ENCODE peak calls at places on chromosomes 12 and 14, in ten cellular contexts. X is body of pancreas, E is Peyer's patch, I is IMR-90, Y is HCT116, M is K562, U is tibial nerve, T is transverse colon, D is sigmoid colon, O is stomach. K is an unnamed sample.
A peak's percentile ranks its signal among the peaks of the same experiment; 100 is the strongest.

GRCh38 chr12:44847888-44848770 is 28.0 kb downstream of the NELL2 start:
- DNase-seq in U (no peak), M (no peak), E (no peak), D (no peak), I (no peak), T (peak; percentile 17), Y (no peak), X (no peak), O (no peak), K (no peak)

GRCh38 chr14:63342381-63342780 is 23.6 kb upstream of the GPHB5 start:
- DNase-seq in I (peak; percentile 2), E (no peak), X (no peak), Y (no peak), U (no peak), M (no peak), O (no peak), T (no peak), D (no peak), K (no peak)

GRCh38 chr12:130953783-130954543 is at the start of gene ADGRD1:
- DNase-seq in X (peak; percentile 60), Y (no peak), M (no peak), E (no peak), D (peak; percentile 93), I (peak; percentile 3), U (peak; percentile 80), T (peak; percentile 45), O (peak; percentile 49), K (peak; percentile 37)

GRCh38 chr12:116604883-116605641 is 45.9 kb downstream of the MAP1LC3B2 start:
- DNase-seq in Y (no peak), E (no peak), T (no peak), U (no peak), D (no peak), O (no peak), I (no peak), X (no peak), M (no peak), K (no peak)

GRCh38 chr12:54306925-54307731 is 6.3 kb upstream of the NFE2 start:
- DNase-seq in M (peak; percentile 91), D (peak; percentile 76), Y (peak; percentile 78), T (peak; percentile 95), U (peak; percentile 60), O (peak; percentile 93), I (no peak), E (peak; percentile 91), X (peak; percentile 52), K (peak; percentile 85)

GRCh38 chr12:102061096-102061555 is 665 bp downstream of the WASHC3 start:
- DNase-seq in O (no peak), E (no peak), U (no peak), T (no peak), Y (no peak), X (no peak), M (no peak), D (no peak), I (peak; percentile 1), K (no peak)

GRCh38 chr12:19643635-19644034 is 204.3 kb downstream of the AEBP2 start:
- DNase-seq in I (peak; percentile 68), T (no peak), D (no peak), X (no peak), E (no peak), Y (peak; percentile 39), U (no peak), M (no peak), O (no peak), K (peak; percentile 49)

GRCh38 chr14:24078146-24078545 is 6.8 kb downstream of the CPNE6 start:
- DNase-seq in E (no peak), T (no peak), Y (no peak), U (no peak), X (no peak), D (no peak), M (no peak), O (no peak), I (no peak), K (no peak)

GRCh38 chr12:48958049-48958388 is 732 bp upstream of the ARF3 start:
- DNase-seq in I (no peak), U (no peak), Y (no peak), O (no peak), M (no peak), X (no peak), D (no peak), E (no peak), T (no peak), K (no peak)

GRCh38 chr12:48956279-48957140 is 777 bp downstream of the ARF3 start:
- DNase-seq in E (peak; percentile 81), M (peak; percentile 87), T (peak; percentile 84), I (peak; percentile 97), O (peak; percentile 59), X (peak; percentile 61), Y (peak; percentile 93), U (peak; percentile 57), D (peak; percentile 94), K (peak; percentile 95)

GRCh38 chr12:48954061-48954460 is 3.2 kb downstream of the ARF3 start:
- DNase-seq in Y (no peak), I (no peak), E (no peak), T (no peak), M (no peak), U (no peak), O (no peak), D (no peak), X (no peak), K (no peak)

GRCh38 chr12:48954781-48955501 is 2.3 kb downstream of the ARF3 start:
- DNase-seq in M (no peak), Y (no peak), I (no peak), D (no peak), O (no peak), U (no peak), X (no peak), E (no peak), T (no peak), K (no peak)

DNA sequence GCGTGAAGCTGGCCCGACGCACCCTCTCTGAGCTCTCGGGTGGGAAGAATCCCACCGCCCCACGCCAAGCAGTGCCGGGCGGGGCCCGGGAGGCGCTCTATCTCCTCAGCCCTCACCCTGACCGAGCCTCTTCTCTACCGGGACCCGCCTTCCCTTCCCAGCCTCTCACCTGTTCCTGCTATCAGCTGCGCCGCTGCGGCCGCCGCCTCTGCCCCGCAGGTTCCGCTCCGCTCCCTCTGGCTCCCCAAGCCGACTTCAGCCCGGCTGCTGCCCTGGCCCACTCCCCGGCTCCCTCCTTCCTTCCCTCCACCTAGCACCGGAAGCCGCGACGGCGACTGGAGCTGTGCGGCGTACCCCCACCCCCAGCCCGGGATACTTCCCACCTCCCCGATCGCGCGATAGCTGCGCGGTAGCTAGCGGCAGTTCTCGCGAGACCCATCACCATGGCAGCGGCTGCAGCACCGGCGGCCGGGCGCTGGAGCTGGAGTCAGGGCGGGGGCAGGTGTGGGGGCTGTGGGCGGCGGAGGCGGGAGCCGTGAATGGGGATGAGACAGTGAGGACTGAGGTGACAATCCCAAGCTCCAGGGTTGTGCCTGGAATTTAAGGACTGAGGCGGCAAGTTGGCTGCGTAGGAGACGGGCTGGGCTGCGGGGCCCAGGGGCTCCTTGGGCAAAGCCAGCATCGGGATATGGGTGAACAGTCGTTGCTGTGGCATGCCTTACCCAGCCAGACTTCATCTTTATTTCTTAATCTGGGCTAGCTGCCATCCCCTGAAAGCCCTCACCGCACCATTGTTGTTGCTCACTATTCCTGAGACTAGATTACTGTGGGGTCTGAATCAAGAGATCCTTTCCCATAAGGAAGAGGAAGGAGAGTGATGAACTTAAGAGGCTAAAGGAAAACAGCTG is at the start of gene ARF3:
- DNase-seq in T (peak; percentile 96), I (peak; percentile 90), Y (peak; percentile 73), E (peak; percentile 97), M (peak; percentile 97), D (peak; percentile 97), U (peak; percentile 82), O (peak; percentile 96), X (peak; percentile 97), K (peak; percentile 96)
- TF ChIP-seq POLR2A in T (peak; percentile 90), I (peak; percentile 89), Y (peak; percentile 67), E (peak; percentile 80), M (peak; percentile 85), D (peak; percentile 66), U (peak; percentile 30), O (no peak), X (peak; percentile 86), K (peak; percentile 66)

DNA sequence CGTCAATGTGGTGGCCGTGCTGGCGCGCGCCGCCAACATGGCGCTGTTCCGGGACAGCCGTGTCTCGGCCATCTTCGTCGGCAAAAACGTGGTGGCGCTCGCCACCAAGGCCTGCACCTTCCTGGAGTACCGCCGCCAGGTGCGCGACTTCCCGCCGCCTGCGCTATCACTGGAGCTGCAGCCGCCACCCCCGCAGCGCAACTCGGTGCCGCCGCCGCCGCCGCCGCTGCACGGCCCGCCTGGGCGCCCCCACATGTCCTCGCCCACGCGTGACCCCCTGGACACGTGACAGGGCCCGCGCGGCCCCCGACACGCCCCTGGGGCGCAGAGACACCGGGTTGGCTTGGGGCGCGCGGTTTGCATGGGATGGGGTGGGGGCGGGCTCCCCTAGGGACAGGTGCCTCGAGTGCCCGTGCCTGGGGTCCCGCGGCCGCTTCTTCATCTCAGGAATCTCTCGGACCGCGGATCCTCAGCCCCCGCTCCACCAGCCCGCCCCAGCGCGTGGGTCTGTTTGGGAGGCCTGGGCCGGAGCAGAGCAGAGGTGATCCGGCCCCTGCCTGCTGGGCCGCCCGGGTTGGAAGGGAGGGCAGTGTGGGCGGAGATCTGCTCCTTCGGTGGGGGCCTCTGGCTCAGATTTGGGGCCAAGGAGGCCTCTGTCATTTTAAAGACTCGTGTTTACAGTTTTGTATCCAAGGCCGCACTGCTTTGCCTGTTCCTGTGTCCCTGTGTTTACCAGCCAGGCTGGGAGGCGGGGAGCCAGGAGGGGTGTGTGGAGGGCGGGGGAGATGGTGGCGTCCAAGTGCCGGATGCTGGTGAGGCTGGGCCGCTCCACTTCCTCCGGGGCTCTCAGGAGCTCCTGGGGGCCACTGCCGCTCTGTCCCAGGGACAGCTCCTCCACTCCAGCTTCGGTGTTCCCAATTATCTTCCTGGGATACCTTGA is 3.4 kb downstream of the TMEM121 start:
- DNase-seq in D (no peak), O (peak; percentile 50), Y (no peak), X (no peak), U (no peak), E (no peak), M (peak; percentile 49), I (no peak), T (peak; percentile 20), K (no peak)
- H3K4me3 ChIP-seq in D (no peak overlapping the region), O (peak overlapping the region; percentile 56), Y (no peak overlapping the region), X (no peak overlapping the region), U (no peak overlapping the region), E (peak overlapping the region; percentile 58), M (no peak overlapping the region), I (no peak overlapping the region), T (peak overlapping the region; percentile 68), K (no peak overlapping the region)

DNA sequence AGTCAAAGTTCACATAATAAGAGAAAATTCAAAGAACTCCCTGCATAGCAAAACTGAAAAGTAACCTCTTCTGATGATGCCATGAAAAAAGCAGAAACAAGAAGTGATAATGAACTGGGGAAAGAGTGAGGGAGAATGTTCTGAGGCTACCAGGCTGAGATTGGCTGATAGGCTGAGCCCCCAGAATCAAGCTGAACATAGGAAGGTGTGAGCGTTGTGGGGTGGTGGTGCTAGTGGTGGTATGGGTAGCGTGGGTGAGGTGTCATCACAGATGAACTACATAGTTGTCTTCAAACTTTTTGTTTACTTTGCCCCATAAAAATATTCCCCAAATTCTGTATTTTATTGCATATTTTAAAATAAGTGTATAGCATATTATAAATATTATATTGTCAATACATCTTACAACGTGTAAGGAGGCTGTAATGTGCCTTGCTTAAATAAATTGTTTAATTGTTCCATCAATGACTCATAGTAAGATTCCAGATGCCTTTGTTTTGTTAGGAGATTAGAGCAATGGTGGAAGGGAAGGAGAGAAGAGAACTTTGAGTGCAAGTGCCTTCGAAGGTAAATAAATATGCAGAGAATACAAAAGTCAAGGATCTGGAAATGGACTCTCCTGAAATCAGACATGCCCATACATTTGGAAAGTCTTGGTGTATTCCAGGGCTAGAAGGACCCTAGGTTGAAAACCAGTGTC is 15.8 kb upstream of the CFAP54 start:
- DNase-seq in D (no peak), M (no peak), X (no peak), E (no peak), U (no peak), T (no peak), Y (no peak), O (no peak), I (peak; percentile 76), K (no peak)
- H3K27me3 ChIP-seq in D (no peaks in the 10 kb centered on the region), M (no peaks in the 10 kb centered on the region), X (no peaks in the 10 kb centered on the region), E (no peaks in the 10 kb centered on the region), U (no peaks in the 10 kb centered on the region), T (no peaks in the 10 kb centered on the region), Y (no peaks in the 10 kb centered on the region), O (no peaks in the 10 kb centered on the region), I (no peaks in the 10 kb centered on the region), K (no peaks in the 10 kb centered on the region)

DNA sequence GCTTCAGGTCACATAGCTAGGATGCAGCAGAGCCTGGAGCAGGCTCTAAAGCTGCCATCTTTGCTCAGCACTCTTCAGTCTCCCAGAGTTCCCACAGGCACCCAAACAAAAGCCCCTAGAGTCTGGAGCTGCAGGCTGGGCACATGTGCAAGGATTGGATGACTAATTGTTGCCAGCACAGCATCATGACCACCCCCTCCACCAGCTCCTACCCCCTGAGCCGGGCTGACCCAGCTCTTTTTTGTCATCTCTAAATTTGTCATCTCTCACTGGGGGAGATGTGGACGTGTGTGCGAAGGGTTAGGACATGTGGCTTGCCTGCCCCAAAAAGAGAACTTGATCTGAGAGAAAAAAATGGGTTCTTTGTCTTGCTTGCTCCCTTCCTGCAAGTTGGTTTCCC is 4.3 kb upstream of the MMP19 start:
- DNase-seq in Y (no peak), E (no peak), U (no peak), D (peak; percentile 78), I (peak; percentile 83), O (no peak), X (no peak), M (no peak), T (no peak), K (no peak)
- TF ChIP-seq POLR2A in Y (no peak), E (no peak), U (no peak), D (no peak), I (no peak), O (no peak), X (no peak), M (no peak), T (no peak), K (no peak)